ENCODE peak calls at places on chromosome 10, in four cellular contexts. B is naive thymus-derived CD8-positive, alpha-beta T cell; O is neural progenitor cell; K is NCI-H2081. F is an unnamed sample.

GRCh38 chr10:69048103-69048502 is 39.8 kb upstream of the SRGN start:
- DNase-seq in O (no peak), K (no peak), B (no peak), F (no peak)

GRCh38 chr10:117165557-117166419 is 27.7 kb upstream of the VAX1 start:
- DNase-seq in B (no peak), K (peak; percentile 22), O (peak; percentile 92), F (peak; percentile 80)

GRCh38 chr10:126843299-126843934 is 61.8 kb upstream of the DOCK1 start:
- DNase-seq in K (no peak), O (no peak), B (no peak), F (no peak)

GRCh38 chr10:51542863-51543262 is 156.5 kb downstream of the CSTF2T start:
- DNase-seq in O (no peak), K (no peak), B (no peak), F (no peak)

GRCh38 chr10:80260295-80261243 is 28.9 kb downstream of the MAT1A start:
- DNase-seq in O (peak; percentile 63), B (no peak), K (peak; percentile 2), F (peak; percentile 65)

GRCh38 chr10:15515207-15515606 is 144.1 kb upstream of the FAM171A1 start:
- DNase-seq in O (no peak), K (no peak), B (no peak), F (no peak)

GRCh38 chr10:102196893-102197292 is 29.2 kb upstream of the ELOVL3 start:
- DNase-seq in B (no peak), O (no peak), K (no peak), F (no peak)

GRCh38 chr10:96803265-96803664 is 28.8 kb upstream of the LCOR start:
- DNase-seq in B (no peak), K (no peak), O (no peak), F (no peak)

GRCh38 chr10:51706225-51706624 is 6.8 kb upstream of the CSTF2T start:
- DNase-seq in B (no peak), K (no peak), O (no peak), F (no peak)

GRCh38 chr10:122331100-122331499 is 43.4 kb upstream of the PLEKHA1 start:
- DNase-seq in B (no peak), K (no peak), O (no peak), F (no peak)

GRCh38 chr10:129900825-129901224 is 63.2 kb downstream of the EBF3 start:
- DNase-seq in B (no peak), O (no peak), K (no peak), F (no peak)

GRCh38 chr10:3790858-3791257 is 5.8 kb upstream of the KLF6 start:
- DNase-seq in B (no peak), K (no peak), O (no peak), F (no peak)

GRCh38 chr10:4595920-4596319 is 230.1 kb upstream of the AKR1E2 start:
- DNase-seq in K (no peak), B (no peak), O (no peak), F (no peak)

GRCh38 chr10:5631936-5632335 is 34.5 kb downstream of the ASB13 start:
- DNase-seq in B (no peak), K (no peak), O (no peak), F (no peak)

GRCh38 chr10:125531470-125531869 is 151.5 kb downstream of the TEX36 start:
- DNase-seq in O (peak; percentile 59), B (no peak), K (peak; percentile 45), F (no peak)

GRCh38 chr10:109282510-109282909 is 640.8 kb downstream of the XPNPEP1 start:
- DNase-seq in B (no peak), O (no peak), K (no peak), F (no peak)

GRCh38 chr10:90775351-90776028 is 82.3 kb downstream of the HTR7 start:
- DNase-seq in K (no peak), B (no peak), O (peak; percentile 26), F (no peak)

GRCh38 chr10:74921744-74922143 is 95.3 kb downstream of the KAT6B start:
- DNase-seq in B (no peak), O (peak; percentile 81), K (no peak), F (peak; percentile 9)

GRCh38 chr10:54501919-54502318 is 299.1 kb downstream of the PCDH15 start:
- DNase-seq in B (no peak), O (no peak), K (no peak), F (no peak)

GRCh38 chr10:94286898-94287297 is 75.8 kb downstream of the NOC3L start:
- DNase-seq in O (no peak), K (no peak), B (no peak), F (no peak)

GRCh38 chr10:60728056-60728455 is 50.2 kb upstream of the CDK1 start:
- DNase-seq in K (no peak), B (no peak), O (no peak), F (no peak)

GRCh38 chr10:77520290-77520689 is 117.3 kb downstream of the KCNMA1 start:
- DNase-seq in O (no peak), K (no peak), B (no peak), F (no peak)

GRCh38 chr10:75646218-75646915 is 214.9 kb downstream of the LRMDA start:
- DNase-seq in K (no peak), B (no peak), O (no peak), F (no peak)

GRCh38 chr10:88289342-88289741 is 293.8 kb downstream of the RNLS start:
- DNase-seq in O (no peak), K (no peak), B (no peak), F (no peak)

F was measured in nephron progenitor cell.